ENCODE peak calls at places on chromosomes 2 and 18, in five cellular contexts. J is A549, X is GM12878, R is K562, A is HepG2. Z is an unnamed sample.
A peak's percentile ranks its signal among the peaks of the same experiment; 100 is the strongest.

GRCh38 chr2:73700111-73700510 is 37.0 kb downstream of the TPRKB start:
- ATAC-seq in J (no peak), R (no peak), X (no peak), A (no peak), Z (no peak)

GRCh38 chr2:224570328-224570993 is 14.7 kb downstream of the CUL3 start:
- ATAC-seq in J (no peak), R (no peak), A (no peak), X (peak; percentile 41), Z (no peak)

GRCh38 chr2:118077636-118078247 is 10.5 kb upstream of the INSIG2 start:
- ATAC-seq in R (no peak), J (no peak), X (no peak), A (peak; percentile 37), Z (no peak)

GRCh38 chr18:37484893-37485834 is 80.4 kb downstream of the CELF4 start:
- ATAC-seq in R (peak; percentile 95), J (peak; percentile 89), X (peak; percentile 53), A (peak; percentile 91), Z (no peak)

GRCh38 chr2:134690629-134691215 is 28.1 kb downstream of the TMEM163 start:
- ATAC-seq in J (no peak), R (no peak), X (no peak), A (no peak), Z (no peak)

GRCh38 chr2:59756145-59756544 is 797.3 kb downstream of the BCL11A start:
- ATAC-seq in A (no peak), R (no peak), J (no peak), X (no peak), Z (no peak)

GRCh38 chr18:74861154-74861553 is 263.5 kb downstream of the ZNF407 start:
- ATAC-seq in R (no peak), X (no peak), A (no peak), J (no peak), Z (no peak)

GRCh38 chr2:241415196-241415595 is 59.1 kb downstream of the FARP2 start:
- ATAC-seq in X (no peak), J (no peak), A (peak; percentile 46), R (no peak), Z (no peak)

GRCh38 chr2:219078126-219078525 is 17.4 kb upstream of the IHH start:
- ATAC-seq in A (no peak), X (no peak), J (no peak), R (no peak), Z (no peak)

GRCh38 chr2:113755690-113756063 is 765 bp downstream of the SLC35F5 start:
- ATAC-seq in X (peak; percentile 28), R (peak; percentile 57), J (peak; percentile 19), A (peak; percentile 10), Z (no peak)

GRCh38 chr2:176565641-176566323 is 296.5 kb downstream of the MTX2 start:
- ATAC-seq in X (no peak), J (no peak), A (peak; percentile 56), R (no peak), Z (peak; percentile 46)

GRCh38 chr18:11947214-11948119 is 33.8 kb upstream of the IMPA2 start:
- ATAC-seq in A (peak; percentile 87), X (peak; percentile 96), R (peak; percentile 91), J (peak; percentile 91), Z (peak; percentile 94)

GRCh38 chr18:48634975-48635374 is 96.1 kb downstream of the CTIF start:
- ATAC-seq in R (no peak), A (peak; percentile 61), J (no peak), X (no peak), Z (no peak)

GRCh38 chr2:238004077-238004830 is 37.4 kb downstream of the UBE2F start:
- ATAC-seq in J (no peak), R (no peak), A (no peak), X (no peak), Z (no peak)

GRCh38 chr18:61277808-61278207 is 55.4 kb upstream of the CDH20 start:
- ATAC-seq in A (no peak), R (no peak), X (no peak), J (no peak), Z (no peak)

GRCh38 chr2:83613178-83613577 is 845.9 kb downstream of the SUCLG1 start:
- ATAC-seq in J (no peak), A (no peak), R (no peak), X (no peak), Z (no peak)

GRCh38 chr18:51135795-51136194 is 61.7 kb downstream of the MEX3C start:
- ATAC-seq in R (peak; percentile 79), J (peak; percentile 68), A (peak; percentile 75), X (peak; percentile 80), Z (no peak)

GRCh38 chr2:201021914-201022313 is 49.6 kb downstream of the HYCC2 start:
- ATAC-seq in R (no peak), X (peak; percentile 48), A (no peak), J (no peak), Z (no peak)

GRCh38 chr2:44778671-44779476 is 162.6 kb upstream of the SIX3 start:
- ATAC-seq in J (no peak), A (peak; percentile 43), R (peak; percentile 54), X (peak; percentile 96), Z (no peak)

GRCh38 chr18:75241705-75242104 is 31.1 kb downstream of the TSHZ1 start:
- ATAC-seq in J (no peak), R (no peak), X (no peak), A (no peak), Z (no peak)

GRCh38 chr2:239881561-239882320 is 143.4 kb downstream of the NDUFA10 start:
- ATAC-seq in A (peak; percentile 57), X (no peak), R (no peak), J (no peak), Z (peak; percentile 64)

GRCh38 chr2:41912766-41913165 is 135.1 kb upstream of the PKDCC start:
- ATAC-seq in X (no peak), A (no peak), R (no peak), J (no peak), Z (no peak)

GRCh38 chr2:44930274-44930826 is 11.2 kb upstream of the SIX3 start:
- ATAC-seq in R (no peak), X (no peak), A (no peak), J (no peak), Z (no peak)

GRCh38 chr2:239307221-239307569 is 93.6 kb downstream of the HDAC4 start:
- ATAC-seq in X (no peak), R (no peak), A (no peak), J (no peak), Z (no peak)

GRCh38 chr2:192578780-192579179 is 384.0 kb upstream of the TMEFF2 start:
- ATAC-seq in J (no peak), A (peak; percentile 80), R (no peak), X (no peak), Z (no peak)

GRCh38 chr18:41989508-41989907 is 34.5 kb downstream of the PIK3C3 start:
- ATAC-seq in X (no peak), J (no peak), R (no peak), A (no peak), Z (no peak)

GRCh38 chr18:26710460-26711096 is 154.9 kb downstream of the AQP4 start:
- ATAC-seq in R (no peak), J (no peak), A (no peak), X (peak; percentile 95), Z (no peak)

GRCh38 chr18:71077451-71077850 is 788.6 kb downstream of the SOCS6 start:
- ATAC-seq in A (no peak), R (no peak), J (no peak), X (no peak), Z (no peak)

GRCh38 chr2:5727242-5727641 is 35.1 kb downstream of the SOX11 start:
- ATAC-seq in A (no peak), X (no peak), R (no peak), J (no peak), Z (no peak)

GRCh38 chr2:84879595-84880394 is 1.1 kb downstream of the TRABD2A start:
- ATAC-seq in A (no peak), R (no peak), X (peak; percentile 79), J (no peak), Z (no peak)

GRCh38 chr2:84881581-84882414 is 914 bp upstream of the TRABD2A start:
- ATAC-seq in X (peak; percentile 71), J (peak; percentile 71), A (peak; percentile 81), R (peak; percentile 94), Z (peak; percentile 79)

GRCh38 chr2:84880395-84880644 is 564 bp downstream of the TRABD2A start:
- ATAC-seq in R (no peak), A (no peak), X (no peak), J (no peak), Z (no peak)

GRCh38 chr2:84882415-84882738 is 1.5 kb upstream of the TRABD2A start:
- ATAC-seq in J (peak; percentile 7), R (no peak), A (no peak), X (no peak), Z (no peak)

GRCh38 chr2:84880645-84881521 is at the start of gene TRABD2A:
- ATAC-seq in R (peak; percentile 42), A (peak; percentile 24), J (peak; percentile 61), X (peak; percentile 48), Z (peak; percentile 14)
- TF ChIP-seq EP300 in R (no peak), A (no peak), J (no peak), X (no peak), Z (no peak)

GRCh38 chr2:160207804-160208661 is 8.0 kb upstream of the ITGB6 start:
- ATAC-seq in R (no peak), J (peak; percentile 76), X (peak; percentile 67), A (peak; percentile 93), Z (peak; percentile 84)

GRCh38 chr2:160207271-160207670 is 7.2 kb upstream of the ITGB6 start:
- ATAC-seq in A (no peak), R (no peak), X (no peak), J (no peak), Z (no peak)

GRCh38 chr2:160205511-160205910 is 5.4 kb upstream of the ITGB6 start:
- ATAC-seq in X (no peak), J (peak; percentile 86), A (peak; percentile 39), R (no peak), Z (peak; percentile 6)

GRCh38 chr2:160208662-160209229 is 8.7 kb upstream of the ITGB6 start:
- ATAC-seq in J (no peak), X (no peak), R (no peak), A (no peak), Z (no peak)

GRCh38 chr2:160206436-160206835 is 6.4 kb upstream of the ITGB6 start:
- ATAC-seq in A (no peak), R (no peak), X (no peak), J (no peak), Z (no peak)
- H3K4me1 ChIP-seq in A (peaks cover 15% of the 10 kb centered on the region), R (no peaks in the 10 kb centered on the region), X (peaks cover 31% of the 10 kb centered on the region), J (peaks cover 79% of the 10 kb centered on the region), Z (no peaks in the 10 kb centered on the region)

DNA sequence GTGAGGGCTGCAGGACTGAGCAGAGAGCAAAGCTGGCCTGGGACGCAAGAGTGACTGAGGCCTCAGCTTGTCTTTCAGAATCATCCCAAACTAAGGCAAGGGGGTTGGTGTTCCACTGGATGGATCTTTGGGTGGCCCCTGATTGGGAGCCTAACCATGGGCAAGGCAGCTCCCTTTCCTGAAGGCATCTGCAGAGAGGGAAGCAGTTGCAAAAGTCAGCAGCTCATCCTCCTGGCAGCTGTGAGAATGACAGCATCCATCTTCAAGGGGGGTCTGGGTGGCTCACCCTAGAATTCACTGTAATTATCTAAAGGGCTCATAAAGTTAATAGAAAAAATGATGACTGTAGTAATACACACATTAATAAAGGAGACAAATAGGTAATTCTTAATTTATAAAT is 46.5 kb upstream of the RAB31 start:
- ATAC-seq in J (peak; percentile 71), A (no peak), R (peak; percentile 66), X (no peak), Z (no peak)
- TF ChIP-seq CTCF in J (peak; percentile 28), A (peak; percentile 35), R (peak; percentile 55), X (peak; percentile 24), Z (peak; percentile 22)

DNA sequence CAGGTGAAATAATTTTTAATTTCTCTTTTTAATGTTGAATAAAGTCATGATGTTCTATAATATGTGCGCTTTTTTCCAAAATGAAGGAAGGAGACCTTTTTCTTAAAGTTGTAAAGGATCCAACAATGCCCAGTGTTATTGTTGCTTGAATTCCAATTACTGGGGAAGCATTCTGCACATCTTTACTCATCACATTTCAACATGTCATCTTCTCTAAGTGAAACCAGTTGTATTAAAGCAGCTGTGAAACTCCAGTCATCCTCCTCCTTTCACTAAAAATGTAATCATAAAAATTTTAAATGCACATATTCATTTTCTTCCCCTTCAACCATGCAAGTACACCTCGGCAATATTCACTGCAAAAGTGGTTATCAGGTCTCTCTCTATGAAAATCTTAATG is 722.7 kb downstream of the TSN start:
- ATAC-seq in A (no peak), X (no peak), J (no peak), R (no peak), Z (no peak)
- TF ChIP-seq EP300 in A (no peak), X (no peak), J (no peak), R (no peak), Z (no peak)

Z was measured in gastroesophageal sphincter.